ENCODE peak calls at places on chromosomes 5 and 9, in seven cellular contexts. One of them, this sample, is unnamed. For H3K36me3, the result is how much of the 10 kb centered on the place peaks cover.

GRCh38 chr9:33290994-33291397 is 680 bp downstream of the NFX1 start:
- DNase-seq in IMR-90: peak
- DNase-seq in mammary epithelial cell: no peak
- DNase-seq in esophagus squamous epithelium: no peak
- DNase-seq in endodermal cell: no peak
- DNase-seq in CD8-positive, alpha-beta T cell: no peak
- DNase-seq in Peyer's patch: no peak
- DNase-seq in this sample: peak

GRCh38 chr5:142644127-142644526 is 41.8 kb downstream of the FGF1 start:
- DNase-seq in IMR-90: peak
- DNase-seq in mammary epithelial cell: peak
- DNase-seq in esophagus squamous epithelium: no peak
- DNase-seq in endodermal cell: no peak
- DNase-seq in CD8-positive, alpha-beta T cell: no peak
- DNase-seq in Peyer's patch: no peak
- DNase-seq in this sample: no peak

GRCh38 chr9:133690111-133690561 is 48.0 kb downstream of the SARDH start:
- DNase-seq in IMR-90: peak
- DNase-seq in mammary epithelial cell: no peak
- DNase-seq in esophagus squamous epithelium: no peak
- DNase-seq in endodermal cell: no peak
- DNase-seq in CD8-positive, alpha-beta T cell: no peak
- DNase-seq in Peyer's patch: no peak
- DNase-seq in this sample: peak

GRCh38 chr5:56910123-56910951 is 941 bp downstream of the SETD9 start:
- DNase-seq in IMR-90: no peak
- DNase-seq in mammary epithelial cell: no peak
- DNase-seq in esophagus squamous epithelium: no peak
- DNase-seq in endodermal cell: peak
- DNase-seq in CD8-positive, alpha-beta T cell: peak
- DNase-seq in Peyer's patch: peak
- DNase-seq in this sample: no peak

GRCh38 chr9:3478549-3478953 is 47.2 kb downstream of the RFX3 start:
- DNase-seq in IMR-90: no peak
- DNase-seq in mammary epithelial cell: peak
- DNase-seq in esophagus squamous epithelium: no peak
- DNase-seq in endodermal cell: no peak
- DNase-seq in CD8-positive, alpha-beta T cell: no peak
- DNase-seq in Peyer's patch: no peak
- DNase-seq in this sample: no peak

GRCh38 chr9:134406366-134407122 is 80.3 kb downstream of the RXRA start:
- DNase-seq in IMR-90: no peak
- DNase-seq in mammary epithelial cell: no peak
- DNase-seq in esophagus squamous epithelium: no peak
- DNase-seq in endodermal cell: no peak
- DNase-seq in CD8-positive, alpha-beta T cell: no peak
- DNase-seq in Peyer's patch: no peak
- DNase-seq in this sample: no peak

GRCh38 chr9:14766299-14766698 is 43.8 kb upstream of the CER1 start:
- DNase-seq in IMR-90: peak
- DNase-seq in mammary epithelial cell: no peak
- DNase-seq in esophagus squamous epithelium: no peak
- DNase-seq in endodermal cell: no peak
- DNase-seq in CD8-positive, alpha-beta T cell: no peak
- DNase-seq in Peyer's patch: no peak
- DNase-seq in this sample: no peak

GRCh38 chr9:31542384-31543055 is 841.9 kb upstream of the ACO1 start:
- DNase-seq in IMR-90: peak
- DNase-seq in mammary epithelial cell: peak
- DNase-seq in esophagus squamous epithelium: no peak
- DNase-seq in endodermal cell: peak
- DNase-seq in CD8-positive, alpha-beta T cell: no peak
- DNase-seq in Peyer's patch: peak
- DNase-seq in this sample: peak

GRCh38 chr5:177403194-177403825 is 2.8 kb upstream of the PFN3 start:
- DNase-seq in IMR-90: peak
- DNase-seq in mammary epithelial cell: peak
- DNase-seq in esophagus squamous epithelium: no peak
- DNase-seq in endodermal cell: peak
- DNase-seq in CD8-positive, alpha-beta T cell: peak
- DNase-seq in Peyer's patch: peak
- DNase-seq in this sample: no peak

GRCh38 chr5:33766023-33766422 is 125.8 kb downstream of the ADAMTS12 start:
- DNase-seq in IMR-90: no peak
- DNase-seq in mammary epithelial cell: no peak
- DNase-seq in esophagus squamous epithelium: no peak
- DNase-seq in endodermal cell: no peak
- DNase-seq in CD8-positive, alpha-beta T cell: no peak
- DNase-seq in Peyer's patch: no peak
- DNase-seq in this sample: no peak

GRCh38 chr5:90866915-90867715 is 308.5 kb downstream of the ADGRV1 start:
- DNase-seq in IMR-90: peak
- DNase-seq in mammary epithelial cell: no peak
- DNase-seq in esophagus squamous epithelium: no peak
- DNase-seq in endodermal cell: no peak
- DNase-seq in CD8-positive, alpha-beta T cell: no peak
- DNase-seq in Peyer's patch: no peak
- DNase-seq in this sample: no peak

DNA sequence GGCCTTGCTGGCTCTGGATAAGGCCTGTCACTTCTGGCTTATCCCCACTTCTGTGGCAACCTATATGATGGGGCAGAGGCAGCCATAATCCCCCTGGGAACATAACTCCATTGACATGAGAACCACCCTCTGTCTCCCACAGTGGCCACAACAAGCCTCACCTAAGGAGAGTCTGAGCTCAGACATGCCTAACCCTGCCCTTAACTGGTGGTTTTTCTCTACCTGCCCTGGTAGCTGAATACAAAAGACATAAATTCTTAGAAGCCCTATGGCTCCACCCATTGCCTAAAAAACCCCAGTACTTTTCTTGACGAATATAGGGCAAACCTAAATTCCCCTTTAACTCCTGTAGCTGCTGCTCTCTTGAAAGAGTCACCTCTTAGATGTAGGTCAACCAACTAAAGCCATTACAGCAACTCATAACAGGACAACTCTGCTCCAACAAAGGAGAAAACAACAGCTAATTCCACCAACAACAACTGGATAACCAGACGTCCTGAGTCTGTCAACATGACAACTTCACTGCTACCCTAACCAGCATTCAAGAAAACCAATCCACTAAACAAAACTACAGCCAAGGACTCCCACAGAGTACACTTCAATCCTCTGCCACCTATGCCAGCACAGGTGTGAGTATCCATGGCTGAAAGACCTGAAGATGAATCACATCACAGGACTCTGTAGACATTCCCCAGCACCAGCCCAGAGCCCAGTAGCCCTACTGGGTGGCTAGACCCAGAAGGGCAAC is 427.7 kb downstream of the PRELID2 start:
- DNase-seq in IMR-90: no peak
- DNase-seq in mammary epithelial cell: no peak
- DNase-seq in esophagus squamous epithelium: no peak
- DNase-seq in endodermal cell: no peak
- DNase-seq in CD8-positive, alpha-beta T cell: no peak
- DNase-seq in Peyer's patch: no peak
- DNase-seq in this sample: no peak
- H3K4me3 ChIP-seq in IMR-90: no peak
- H3K4me3 ChIP-seq in mammary epithelial cell: no peak
- H3K4me3 ChIP-seq in esophagus squamous epithelium: no peak
- H3K4me3 ChIP-seq in endodermal cell: no peak
- H3K4me3 ChIP-seq in CD8-positive, alpha-beta T cell: no peak
- H3K4me3 ChIP-seq in Peyer's patch: no peak
- H3K4me3 ChIP-seq in this sample: no peak

GRCh38 chr9:27537027-27537435 is 7.4 kb upstream of the MOB3B start:
- DNase-seq in IMR-90: no peak
- DNase-seq in mammary epithelial cell: no peak
- DNase-seq in esophagus squamous epithelium: no peak
- DNase-seq in endodermal cell: no peak
- DNase-seq in CD8-positive, alpha-beta T cell: no peak
- DNase-seq in Peyer's patch: no peak
- DNase-seq in this sample: no peak

GRCh38 chr9:27534131-27534530 is 4.5 kb upstream of the MOB3B start:
- DNase-seq in IMR-90: no peak
- DNase-seq in mammary epithelial cell: no peak
- DNase-seq in esophagus squamous epithelium: no peak
- DNase-seq in endodermal cell: no peak
- DNase-seq in CD8-positive, alpha-beta T cell: no peak
- DNase-seq in Peyer's patch: no peak
- DNase-seq in this sample: no peak

GRCh38 chr9:27536168-27536567 is 6.6 kb upstream of the MOB3B start:
- DNase-seq in IMR-90: no peak
- DNase-seq in mammary epithelial cell: no peak
- DNase-seq in esophagus squamous epithelium: no peak
- DNase-seq in endodermal cell: no peak
- DNase-seq in CD8-positive, alpha-beta T cell: no peak
- DNase-seq in Peyer's patch: no peak
- DNase-seq in this sample: no peak

GRCh38 chr9:27534658-27535209 is 5.1 kb upstream of the MOB3B start:
- DNase-seq in IMR-90: no peak
- DNase-seq in mammary epithelial cell: no peak
- DNase-seq in esophagus squamous epithelium: no peak
- DNase-seq in endodermal cell: no peak
- DNase-seq in CD8-positive, alpha-beta T cell: no peak
- DNase-seq in Peyer's patch: no peak
- DNase-seq in this sample: no peak

DNA sequence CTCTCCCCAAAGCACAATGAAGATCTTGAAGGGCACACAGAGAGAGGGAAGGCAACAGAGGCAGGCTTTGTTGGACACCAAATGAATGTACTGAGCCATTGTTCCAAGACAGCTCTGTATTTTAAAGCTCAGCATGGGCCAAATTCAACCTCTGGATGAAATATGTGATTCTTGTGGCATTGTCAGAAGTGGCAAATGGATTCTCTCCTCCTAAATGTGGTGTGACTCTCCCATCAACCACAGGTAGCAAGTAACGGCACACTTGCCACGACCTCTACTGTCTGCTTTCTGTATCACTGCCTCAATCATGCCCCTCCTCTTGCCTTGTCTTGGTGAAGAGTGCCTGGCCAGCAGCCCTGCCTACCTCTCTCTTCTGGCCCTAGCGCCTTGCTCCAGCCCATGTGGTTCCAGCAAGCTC is 6.1 kb upstream of the MOB3B start:
- DNase-seq in IMR-90: no peak
- DNase-seq in mammary epithelial cell: peak
- DNase-seq in esophagus squamous epithelium: no peak
- DNase-seq in endodermal cell: peak
- DNase-seq in CD8-positive, alpha-beta T cell: no peak
- DNase-seq in Peyer's patch: peak
- DNase-seq in this sample: no peak
- TF ChIP-seq CTCF in IMR-90: no peak
- TF ChIP-seq CTCF in mammary epithelial cell: peak
- TF ChIP-seq CTCF in esophagus squamous epithelium: no peak
- TF ChIP-seq CTCF in endodermal cell: peak
- TF ChIP-seq CTCF in CD8-positive, alpha-beta T cell: no peak
- TF ChIP-seq CTCF in Peyer's patch: no peak
- TF ChIP-seq CTCF in this sample: no peak

GRCh38 chr5:150514708-150515211 is 6.8 kb downstream of the NDST1 start:
- DNase-seq in IMR-90: peak
- DNase-seq in mammary epithelial cell: peak
- DNase-seq in esophagus squamous epithelium: no peak
- DNase-seq in endodermal cell: no peak
- DNase-seq in CD8-positive, alpha-beta T cell: no peak
- DNase-seq in Peyer's patch: peak
- DNase-seq in this sample: no peak

GRCh38 chr5:150515446-150515845 is 7.5 kb downstream of the NDST1 start:
- DNase-seq in IMR-90: peak
- DNase-seq in mammary epithelial cell: no peak
- DNase-seq in esophagus squamous epithelium: no peak
- DNase-seq in endodermal cell: no peak
- DNase-seq in CD8-positive, alpha-beta T cell: no peak
- DNase-seq in Peyer's patch: no peak
- DNase-seq in this sample: no peak

GRCh38 chr5:150512368-150512747 is 4.4 kb downstream of the NDST1 start:
- DNase-seq in IMR-90: no peak
- DNase-seq in mammary epithelial cell: no peak
- DNase-seq in esophagus squamous epithelium: no peak
- DNase-seq in endodermal cell: no peak
- DNase-seq in CD8-positive, alpha-beta T cell: no peak
- DNase-seq in Peyer's patch: peak
- DNase-seq in this sample: no peak

GRCh38 chr5:150511641-150512367 is 3.9 kb downstream of the NDST1 start:
- DNase-seq in IMR-90: peak
- DNase-seq in mammary epithelial cell: peak
- DNase-seq in esophagus squamous epithelium: no peak
- DNase-seq in endodermal cell: peak
- DNase-seq in CD8-positive, alpha-beta T cell: no peak
- DNase-seq in Peyer's patch: peak
- DNase-seq in this sample: no peak

GRCh38 chr5:150513375-150514309 is 5.7 kb downstream of the NDST1 start:
- DNase-seq in IMR-90: no peak
- DNase-seq in mammary epithelial cell: no peak
- DNase-seq in esophagus squamous epithelium: no peak
- DNase-seq in endodermal cell: no peak
- DNase-seq in CD8-positive, alpha-beta T cell: no peak
- DNase-seq in Peyer's patch: no peak
- DNase-seq in this sample: no peak
- H3K36me3 ChIP-seq in IMR-90: under half
- H3K36me3 ChIP-seq in mammary epithelial cell: under half
- H3K36me3 ChIP-seq in esophagus squamous epithelium: under half
- H3K36me3 ChIP-seq in endodermal cell: under half
- H3K36me3 ChIP-seq in CD8-positive, alpha-beta T cell: under half
- H3K36me3 ChIP-seq in Peyer's patch: under half
- H3K36me3 ChIP-seq in this sample: under half

GRCh38 chr5:126462239-126463014 is 39.2 kb downstream of the GRAMD2B start:
- DNase-seq in IMR-90: peak
- DNase-seq in mammary epithelial cell: peak
- DNase-seq in esophagus squamous epithelium: no peak
- DNase-seq in endodermal cell: no peak
- DNase-seq in CD8-positive, alpha-beta T cell: no peak
- DNase-seq in Peyer's patch: no peak
- DNase-seq in this sample: peak

GRCh38 chr5:126464016-126464415 is 40.8 kb downstream of the GRAMD2B start:
- DNase-seq in IMR-90: no peak
- DNase-seq in mammary epithelial cell: no peak
- DNase-seq in esophagus squamous epithelium: no peak
- DNase-seq in endodermal cell: no peak
- DNase-seq in CD8-positive, alpha-beta T cell: no peak
- DNase-seq in Peyer's patch: no peak
- DNase-seq in this sample: no peak

GRCh38 chr5:126461838-126462237 is 38.6 kb downstream of the GRAMD2B start:
- DNase-seq in IMR-90: no peak
- DNase-seq in mammary epithelial cell: no peak
- DNase-seq in esophagus squamous epithelium: no peak
- DNase-seq in endodermal cell: no peak
- DNase-seq in CD8-positive, alpha-beta T cell: no peak
- DNase-seq in Peyer's patch: no peak
- DNase-seq in this sample: no peak

GRCh38 chr5:126460459-126460858 is 37.2 kb downstream of the GRAMD2B start:
- DNase-seq in IMR-90: no peak
- DNase-seq in mammary epithelial cell: no peak
- DNase-seq in esophagus squamous epithelium: no peak
- DNase-seq in endodermal cell: no peak
- DNase-seq in CD8-positive, alpha-beta T cell: no peak
- DNase-seq in Peyer's patch: no peak
- DNase-seq in this sample: no peak

DNA sequence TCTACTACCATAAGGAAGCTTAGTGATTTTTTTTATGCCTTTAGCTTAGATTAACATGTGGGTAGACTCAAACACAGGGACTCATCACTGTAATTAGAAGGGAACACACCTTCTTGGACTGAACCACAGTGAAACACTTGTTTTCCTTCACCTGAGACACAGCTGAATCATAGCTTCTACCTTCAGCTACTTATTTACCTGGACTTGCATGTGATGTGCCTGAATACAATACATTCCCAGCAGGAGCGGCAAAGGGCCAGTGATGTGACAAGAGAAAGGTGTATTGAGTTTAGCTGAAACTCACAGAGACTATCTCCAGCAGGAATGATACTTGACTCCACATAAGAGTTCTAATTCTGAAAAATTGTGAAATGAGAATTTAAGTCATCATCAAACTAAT is 37.8 kb downstream of the GRAMD2B start:
- DNase-seq in IMR-90: no peak
- DNase-seq in mammary epithelial cell: peak
- DNase-seq in esophagus squamous epithelium: no peak
- DNase-seq in endodermal cell: peak
- DNase-seq in CD8-positive, alpha-beta T cell: no peak
- DNase-seq in Peyer's patch: no peak
- DNase-seq in this sample: no peak
- H3K4me3 ChIP-seq in IMR-90: no peak
- H3K4me3 ChIP-seq in mammary epithelial cell: no peak
- H3K4me3 ChIP-seq in esophagus squamous epithelium: no peak
- H3K4me3 ChIP-seq in endodermal cell: no peak
- H3K4me3 ChIP-seq in CD8-positive, alpha-beta T cell: no peak
- H3K4me3 ChIP-seq in Peyer's patch: no peak
- H3K4me3 ChIP-seq in this sample: no peak

This sample was measured in kidney epithelial cell.